ENCODE peak calls at places on chromosomes 7 and 10, in seven cellular contexts. One of them, this sample, is unnamed.

GRCh38 chr7:142334806-142335205 is 76.9 kb upstream of the PRSS58 start:
- DNase-seq in endothelial cell: no peak
- DNase-seq in T-helper 1 cell: no peak
- DNase-seq in NCI-H2081: no peak
- DNase-seq in WTC11: no peak
- DNase-seq in astrocyte of the spinal cord: no peak
- DNase-seq in GDM1: no peak
- DNase-seq in this sample: no peak

GRCh38 chr10:75788394-75789205 is 357.2 kb downstream of the LRMDA start:
- DNase-seq in endothelial cell: no peak
- DNase-seq in T-helper 1 cell: no peak
- DNase-seq in NCI-H2081: no peak
- DNase-seq in WTC11: no peak
- DNase-seq in astrocyte of the spinal cord: peak; percentile 14
- DNase-seq in GDM1: no peak
- DNase-seq in this sample: no peak

GRCh38 chr10:32171213-32171612 is 115.0 kb upstream of the KIF5B start:
- DNase-seq in endothelial cell: no peak
- DNase-seq in T-helper 1 cell: no peak
- DNase-seq in NCI-H2081: no peak
- DNase-seq in WTC11: no peak
- DNase-seq in astrocyte of the spinal cord: no peak
- DNase-seq in GDM1: no peak
- DNase-seq in this sample: no peak

GRCh38 chr7:132456418-132456817 is 119.9 kb downstream of the PLXNA4 start:
- DNase-seq in endothelial cell: no peak
- DNase-seq in T-helper 1 cell: no peak
- DNase-seq in NCI-H2081: no peak
- DNase-seq in WTC11: no peak
- DNase-seq in astrocyte of the spinal cord: no peak
- DNase-seq in GDM1: no peak
- DNase-seq in this sample: no peak

GRCh38 chr7:5777932-5778331 is 3.5 kb downstream of the RNF216 start:
- DNase-seq in endothelial cell: no peak
- DNase-seq in T-helper 1 cell: no peak
- DNase-seq in NCI-H2081: no peak
- DNase-seq in WTC11: no peak
- DNase-seq in astrocyte of the spinal cord: no peak
- DNase-seq in GDM1: no peak
- DNase-seq in this sample: no peak

GRCh38 chr7:43211276-43211675 is 98.8 kb downstream of the HECW1 start:
- DNase-seq in endothelial cell: peak; percentile 30
- DNase-seq in T-helper 1 cell: no peak
- DNase-seq in NCI-H2081: no peak
- DNase-seq in WTC11: no peak
- DNase-seq in astrocyte of the spinal cord: no peak
- DNase-seq in GDM1: no peak
- DNase-seq in this sample: no peak

GRCh38 chr7:113797420-113797995 is 121.3 kb downstream of the PPP1R3A start:
- DNase-seq in endothelial cell: no peak
- DNase-seq in T-helper 1 cell: no peak
- DNase-seq in NCI-H2081: no peak
- DNase-seq in WTC11: no peak
- DNase-seq in astrocyte of the spinal cord: peak; percentile 44
- DNase-seq in GDM1: no peak
- DNase-seq in this sample: no peak

GRCh38 chr7:155188821-155189599 is 108.7 kb upstream of the INSIG1 start:
- DNase-seq in endothelial cell: no peak
- DNase-seq in T-helper 1 cell: no peak
- DNase-seq in NCI-H2081: no peak
- DNase-seq in WTC11: no peak
- DNase-seq in astrocyte of the spinal cord: no peak
- DNase-seq in GDM1: no peak
- DNase-seq in this sample: no peak

GRCh38 chr7:45865594-45866410 is 7.1 kb downstream of the CCDC201 start:
- DNase-seq in endothelial cell: no peak
- DNase-seq in T-helper 1 cell: no peak
- DNase-seq in NCI-H2081: no peak
- DNase-seq in WTC11: no peak
- DNase-seq in astrocyte of the spinal cord: no peak
- DNase-seq in GDM1: no peak
- DNase-seq in this sample: no peak

GRCh38 chr10:33134011-33134751 is 176.2 kb upstream of the ITGB1 start:
- DNase-seq in endothelial cell: no peak
- DNase-seq in T-helper 1 cell: peak; percentile 62
- DNase-seq in NCI-H2081: peak; percentile 22
- DNase-seq in WTC11: no peak
- DNase-seq in astrocyte of the spinal cord: peak; percentile 95
- DNase-seq in GDM1: no peak
- DNase-seq in this sample: no peak

GRCh38 chr7:96526492-96526891 is 183.2 kb downstream of the SEM1 start:
- DNase-seq in endothelial cell: no peak
- DNase-seq in T-helper 1 cell: no peak
- DNase-seq in NCI-H2081: no peak
- DNase-seq in WTC11: no peak
- DNase-seq in astrocyte of the spinal cord: no peak
- DNase-seq in GDM1: no peak
- DNase-seq in this sample: no peak

GRCh38 chr10:48691812-48692528 is 7.3 kb downstream of the WDFY4 start:
- DNase-seq in endothelial cell: no peak
- DNase-seq in T-helper 1 cell: no peak
- DNase-seq in NCI-H2081: no peak
- DNase-seq in WTC11: no peak
- DNase-seq in astrocyte of the spinal cord: no peak
- DNase-seq in GDM1: no peak
- DNase-seq in this sample: no peak

This sample was measured in CD14-positive monocyte.